ENCODE peak calls at places on chromosomes 3 and 15, in ten cellular contexts. S, R, D, P, M, E, T, V, L and X are unnamed samples.

GRCh38 chr3:122689587-122689986 is 8.9 kb downstream of the PARP14 start:
- DNase-seq in S (peak; percentile 56), R (peak; percentile 44), D (no peak), P (no peak), M (no peak), E (no peak), T (no peak), V (no peak), L (no peak), X (no peak)

GRCh38 chr3:180325533-180325932 is 276.4 kb upstream of the TTC14 start:
- DNase-seq in S (no peak), R (no peak), D (no peak), P (no peak), M (no peak), E (no peak), T (no peak), V (no peak), L (no peak), X (no peak)

GRCh38 chr3:123373535-123373987 is 75.3 kb downstream of the ADCY5 start:
- DNase-seq in S (no peak), R (no peak), D (no peak), P (no peak), M (no peak), E (peak; percentile 57), T (no peak), V (no peak), L (peak; percentile 82), X (no peak)

GRCh38 chr15:61410656-61411055 is 181.6 kb upstream of the RORA start:
- DNase-seq in S (peak; percentile 18), R (peak; percentile 52), D (no peak), P (no peak), M (no peak), E (no peak), T (no peak), V (no peak), L (no peak), X (no peak)

GRCh38 chr3:33954956-33955355 is 156.5 kb downstream of the PDCD6IP start:
- DNase-seq in S (peak; percentile 14), R (peak; percentile 35), D (no peak), P (no peak), M (no peak), E (no peak), T (no peak), V (no peak), L (no peak), X (no peak)

GRCh38 chr3:102265720-102266119 is 169.1 kb upstream of the ZPLD1 start:
- DNase-seq in S (no peak), R (peak; percentile 1), D (no peak), P (no peak), M (no peak), E (no peak), T (no peak), V (no peak), L (no peak), X (no peak)

GRCh38 chr15:94237903-94238302 is 6.5 kb downstream of the MCTP2 start:
- DNase-seq in S (no peak), R (no peak), D (no peak), P (no peak), M (no peak), E (peak; percentile 48), T (no peak), V (no peak), L (no peak), X (no peak)

GRCh38 chr15:74620636-74621545 is 5.3 kb downstream of the CLK3 start:
- DNase-seq in S (peak; percentile 80), R (peak; percentile 85), D (peak; percentile 27), P (peak; percentile 65), M (peak; percentile 62), E (peak; percentile 64), T (peak; percentile 29), V (peak; percentile 65), L (peak; percentile 47), X (peak; percentile 88)

GRCh38 chr3:61227799-61228198 is 23.5 kb downstream of the FHIT start:
- DNase-seq in S (no peak), R (no peak), D (no peak), P (no peak), M (no peak), E (no peak), T (no peak), V (no peak), L (no peak), X (no peak)

GRCh38 chr3:89635137-89635536 is 527.7 kb downstream of the EPHA3 start:
- DNase-seq in S (no peak), R (no peak), D (no peak), P (no peak), M (no peak), E (no peak), T (no peak), V (no peak), L (no peak), X (no peak)

GRCh38 chr15:64501396-64501716 is 41.0 kb downstream of the ZNF609 start:
- DNase-seq in S (no peak), R (peak; percentile 42), D (peak; percentile 26), P (no peak), M (no peak), E (no peak), T (no peak), V (no peak), L (peak; percentile 74), X (peak; percentile 51)

GRCh38 chr3:64642327-64643151 is 45.3 kb downstream of the ADAMTS9 start:
- DNase-seq in S (no peak), R (peak; percentile 49), D (no peak), P (no peak), M (no peak), E (peak; percentile 26), T (no peak), V (no peak), L (no peak), X (no peak)

GRCh38 chr15:99566157-99566900 is 545 bp downstream of the MEF2A start:
- DNase-seq in S (no peak), R (peak; percentile 40), D (no peak), P (no peak), M (no peak), E (no peak), T (peak; percentile 37), V (no peak), L (no peak), X (no peak)

GRCh38 chr3:179973931-179974361 is 62.8 kb downstream of the PEX5L start:
- DNase-seq in S (no peak), R (no peak), D (no peak), P (no peak), M (no peak), E (no peak), T (no peak), V (peak; percentile 61), L (no peak), X (no peak)

GRCh38 chr15:68993276-68993675 is 21.2 kb upstream of the NOX5 start:
- DNase-seq in S (no peak), R (no peak), D (no peak), P (no peak), M (no peak), E (no peak), T (no peak), V (no peak), L (no peak), X (no peak)

GRCh38 chr3:127865941-127866340 is 43.6 kb upstream of the MGLL start:
- DNase-seq in S (peak; percentile 70), R (peak; percentile 56), D (no peak), P (no peak), M (no peak), E (no peak), T (no peak), V (no peak), L (no peak), X (no peak)

GRCh38 chr3:133943639-133944131 is 48.0 kb upstream of the RAB6B start:
- DNase-seq in S (peak; percentile 89), R (peak; percentile 69), D (no peak), P (no peak), M (no peak), E (no peak), T (no peak), V (no peak), L (no peak), X (no peak)

GRCh38 chr15:98769867-98770266 is 121.5 kb downstream of the IGF1R start:
- DNase-seq in S (no peak), R (no peak), D (no peak), P (no peak), M (no peak), E (no peak), T (no peak), V (no peak), L (no peak), X (no peak)

GRCh38 chr3:139948898-139949297 is 13.9 kb downstream of the CLSTN2 start:
- DNase-seq in S (no peak), R (no peak), D (no peak), P (no peak), M (no peak), E (no peak), T (no peak), V (no peak), L (no peak), X (no peak)

GRCh38 chr3:25041871-25042584 is 386.0 kb upstream of the RARB start:
- DNase-seq in S (no peak), R (no peak), D (no peak), P (no peak), M (no peak), E (no peak), T (no peak), V (no peak), L (no peak), X (no peak)

GRCh38 chr3:10437272-10437994 is 68.0 kb downstream of the ATP2B2 start:
- DNase-seq in S (peak; percentile 51), R (peak; percentile 53), D (no peak), P (peak; percentile 17), M (peak; percentile 25), E (no peak), T (no peak), V (no peak), L (no peak), X (no peak)

GRCh38 chr15:65286704-65287514 is at the start of gene PARP16:
- DNase-seq in S (peak; percentile 58), R (peak; percentile 91), D (peak; percentile 70), P (peak; percentile 82), M (peak; percentile 74), E (peak; percentile 94), T (peak; percentile 91), V (peak; percentile 80), L (peak; percentile 80), X (peak; percentile 91)

GRCh38 chr3:145176907-145177306 is 984.1 kb downstream of the PLOD2 start:
- DNase-seq in S (no peak), R (no peak), D (no peak), P (no peak), M (no peak), E (no peak), T (no peak), V (no peak), L (no peak), X (no peak)

GRCh38 chr15:89068325-89068784 is 19.9 kb upstream of the ABHD2 start:
- DNase-seq in S (peak; percentile 99), R (peak; percentile 92), D (no peak), P (no peak), M (peak; percentile 38), E (no peak), T (no peak), V (no peak), L (peak; percentile 18), X (no peak)

GRCh38 chr15:93829115-93829849 is 402.1 kb upstream of the MCTP2 start:
- DNase-seq in S (peak; percentile 83), R (peak; percentile 9), D (no peak), P (no peak), M (no peak), E (no peak), T (no peak), V (no peak), L (no peak), X (no peak)

GRCh38 chr3:102074951-102075350 is 225.6 kb downstream of the NFKBIZ start:
- DNase-seq in S (peak; percentile 7), R (no peak), D (no peak), P (no peak), M (no peak), E (no peak), T (no peak), V (no peak), L (no peak), X (no peak)

GRCh38 chr15:52288051-52288942 is 7.3 kb downstream of the MYO5C start:
- DNase-seq in S (no peak), R (peak; percentile 23), D (peak; percentile 61), P (no peak), M (no peak), E (peak; percentile 81), T (peak; percentile 31), V (no peak), L (no peak), X (no peak)

GRCh38 chr15:25787855-25788521 is 75.1 kb downstream of the ATP10A start:
- DNase-seq in S (peak; percentile 70), R (peak; percentile 73), D (no peak), P (no peak), M (no peak), E (peak; percentile 39), T (no peak), V (no peak), L (no peak), X (no peak)